ENCODE peak calls at places on chromosomes 12 and 14, in six cellular contexts. G, E, X, D, T and L are unnamed samples.

GRCh38 chr12:102883204-102883799 is 33.7 kb downstream of the PAH start:
- DNase-seq in G (peak; percentile 38), E (peak; percentile 45), X (no peak), D (peak; percentile 69), T (peak; percentile 5), L (no peak)

GRCh38 chr12:109763201-109763841 is 49.7 kb downstream of the FAM222A start:
- DNase-seq in G (no peak), E (peak; percentile 15), X (no peak), D (no peak), T (no peak), L (no peak)

GRCh38 chr12:29960113-29960512 is 176.4 kb upstream of the TMTC1 start:
- DNase-seq in G (no peak), E (no peak), X (no peak), D (no peak), T (no peak), L (no peak)

GRCh38 chr14:62189698-62190097 is 427.5 kb downstream of the SNAPC1 start:
- DNase-seq in G (peak; percentile 20), E (no peak), X (no peak), D (no peak), T (no peak), L (no peak)

GRCh38 chr14:87952307-87953094 is 40.5 kb downstream of the GALC start:
- DNase-seq in G (no peak), E (peak; percentile 43), X (no peak), D (no peak), T (no peak), L (no peak)

GRCh38 chr14:52351191-52351560 is 37.1 kb downstream of the PTGER2 start:
- DNase-seq in G (no peak), E (no peak), X (no peak), D (no peak), T (no peak), L (no peak)

GRCh38 chr12:76183459-76184186 is 99.1 kb upstream of the NAP1L1 start:
- DNase-seq in G (peak; percentile 21), E (no peak), X (no peak), D (no peak), T (no peak), L (no peak)

GRCh38 chr12:49827351-49828099 is 688 bp downstream of the NCKAP5L start:
- DNase-seq in G (peak; percentile 64), E (peak; percentile 86), X (no peak), D (peak; percentile 67), T (peak; percentile 43), L (no peak)

GRCh38 chr12:87469295-87469694 is 559.9 kb downstream of the C12orf50 start:
- DNase-seq in G (no peak), E (no peak), X (no peak), D (no peak), T (no peak), L (no peak)

GRCh38 chr14:49971156-49972141 is 78.6 kb downstream of the ARF6 start:
- DNase-seq in G (no peak), E (no peak), X (no peak), D (peak; percentile 99), T (peak; percentile 17), L (no peak)

GRCh38 chr14:71486274-71486673 is 446.0 kb upstream of the RGS6 start:
- DNase-seq in G (no peak), E (no peak), X (no peak), D (no peak), T (no peak), L (no peak)

GRCh38 chr14:55749201-55749812 is 169.3 kb downstream of the KTN1 start:
- DNase-seq in G (no peak), E (peak; percentile 81), X (no peak), D (no peak), T (no peak), L (no peak)

GRCh38 chr12:15527201-15527782 is 205.0 kb downstream of the PTPRO start:
- DNase-seq in G (peak; percentile 28), E (no peak), X (no peak), D (no peak), T (no peak), L (no peak)

GRCh38 chr14:103887170-103887501 is 39.8 kb upstream of the PPP1R13B start:
- DNase-seq in G (no peak), E (no peak), X (no peak), D (no peak), T (no peak), L (no peak)

GRCh38 chr14:39322807-39323206 is 89.1 kb downstream of the MIA2 start:
- DNase-seq in G (no peak), E (no peak), X (no peak), D (no peak), T (no peak), L (no peak)

GRCh38 chr12:71846322-71846940 is 6.9 kb downstream of the TBC1D15 start:
- DNase-seq in G (no peak), E (no peak), X (no peak), D (peak; percentile 74), T (no peak), L (no peak)

GRCh38 chr14:68549057-68549421 is 243.8 kb downstream of the ZFP36L1 start:
- DNase-seq in G (no peak), E (no peak), X (no peak), D (no peak), T (no peak), L (no peak)

GRCh38 chr12:71755146-71755892 is 656 bp downstream of the RAB21 start:
- DNase-seq in G (peak; percentile 52), E (no peak), X (no peak), D (peak; percentile 66), T (peak; percentile 53), L (peak; percentile 8)

GRCh38 chr14:54760866-54761265 is 141.8 kb downstream of the GCH1 start:
- DNase-seq in G (no peak), E (no peak), X (no peak), D (no peak), T (no peak), L (no peak)

GRCh38 chr12:88805286-88805685 is 225.0 kb upstream of the KITLG start:
- DNase-seq in G (no peak), E (no peak), X (no peak), D (no peak), T (no peak), L (no peak)

GRCh38 chr12:64551676-64552075 is 58.6 kb upstream of the RASSF3 start:
- DNase-seq in G (no peak), E (no peak), X (no peak), D (peak; percentile 37), T (no peak), L (no peak)

GRCh38 chr12:57173089-57173488 is 25.7 kb upstream of the LRP1-AS start:
- DNase-seq in G (no peak), E (no peak), X (no peak), D (peak; percentile 60), T (no peak), L (no peak)

GRCh38 chr14:61477845-61478438 is 156.6 kb downstream of the PRKCH start:
- DNase-seq in G (peak; percentile 74), E (no peak), X (peak; percentile 81), D (peak; percentile 84), T (no peak), L (no peak)

GRCh38 chr12:3458041-3458440 is 33.0 kb upstream of the PRMT8 start:
- DNase-seq in G (no peak), E (no peak), X (no peak), D (no peak), T (no peak), L (no peak)

GRCh38 chr12:106956048-106956935 is 585 bp downstream of the TMEM263 start:
- DNase-seq in G (peak; percentile 74), E (peak; percentile 55), X (peak; percentile 34), D (peak; percentile 86), T (peak; percentile 59), L (peak; percentile 24)

GRCh38 chr14:103085106-103086091 is 1.4 kb downstream of the LBHD2 start:
- DNase-seq in G (no peak), E (no peak), X (no peak), D (no peak), T (no peak), L (no peak)

DNA sequence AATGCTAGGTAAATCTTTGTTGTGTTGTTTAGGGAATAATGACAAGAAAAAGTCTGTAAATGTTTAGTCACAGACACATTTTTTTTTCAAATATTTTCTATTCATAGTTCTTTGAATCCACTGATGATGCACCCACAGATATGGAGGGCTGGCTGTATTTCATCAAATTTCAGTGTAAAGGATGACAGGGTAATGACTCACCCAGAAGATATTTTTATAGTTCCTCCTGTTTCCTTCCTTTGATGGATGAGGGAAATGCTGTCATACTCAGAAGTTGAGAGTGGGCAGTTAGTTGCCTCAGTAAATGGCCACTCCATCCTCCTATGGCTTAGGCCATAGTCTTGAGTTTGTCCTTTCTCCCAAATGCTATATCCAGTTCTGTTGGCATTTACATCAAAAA is 76.9 kb upstream of the REP15 start:
- DNase-seq in G (no peak), E (no peak), X (no peak), D (no peak), T (no peak), L (no peak)
- H3K9me3 ChIP-seq in G (no peaks in the 10 kb centered on the region), E (no peaks in the 10 kb centered on the region), X (no peaks in the 10 kb centered on the region), D (no peaks in the 10 kb centered on the region), T (no peaks in the 10 kb centered on the region), L (no peaks in the 10 kb centered on the region)

GRCh38 chr14:24178399-24179178 is 6.7 kb downstream of the REC8 start:
- DNase-seq in G (no peak), E (no peak), X (no peak), D (no peak), T (no peak), L (no peak)

GRCh38 chr14:24177928-24178327 is 6.0 kb downstream of the REC8 start:
- DNase-seq in G (no peak), E (no peak), X (no peak), D (no peak), T (no peak), L (no peak)

GRCh38 chr14:24179961-24180726 is 8.3 kb downstream of the REC8 start:
- DNase-seq in G (no peak), E (no peak), X (no peak), D (no peak), T (no peak), L (no peak)

GRCh38 chr14:24181251-24182077 is 7.2 kb downstream of the IPO4 start:
- DNase-seq in G (no peak), E (no peak), X (no peak), D (no peak), T (no peak), L (no peak)

DNA sequence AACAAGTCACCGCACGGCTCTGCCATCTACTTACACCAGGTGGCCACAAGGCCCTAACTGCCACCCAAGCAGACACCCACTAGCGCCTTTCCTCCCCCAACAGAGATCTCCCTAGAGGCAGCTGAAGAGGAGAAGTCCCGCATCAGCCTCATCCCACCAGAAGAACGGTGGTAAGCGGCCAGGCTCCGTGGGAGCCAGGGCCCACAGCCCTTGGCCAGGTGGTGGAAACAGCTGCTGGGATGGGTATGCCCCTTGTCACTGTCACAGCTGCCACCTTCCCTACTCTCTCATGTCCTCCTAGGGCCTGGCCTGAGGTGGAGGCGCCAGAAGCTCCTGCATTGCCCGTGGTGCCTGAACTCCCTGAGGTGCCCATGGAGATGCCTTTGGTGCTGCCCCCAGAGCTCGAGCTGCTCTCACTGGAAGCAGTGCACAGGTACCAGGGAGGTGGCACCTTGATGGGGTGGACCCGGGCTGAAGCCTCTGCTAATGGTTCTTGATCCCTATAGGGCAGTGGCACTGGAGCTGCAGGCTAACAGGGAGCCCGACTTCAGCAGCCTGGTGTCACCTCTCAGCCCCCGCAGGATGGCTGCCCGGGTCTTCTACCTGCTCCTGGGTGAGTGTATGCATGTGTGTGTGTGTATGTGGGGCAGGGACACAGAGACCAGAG is 7.5 kb downstream of the REC8 start:
- DNase-seq in G (no peak), E (no peak), X (no peak), D (no peak), T (no peak), L (no peak)
- H3K36me3 ChIP-seq in G (no peaks in the 10 kb centered on the region), E (peaks cover 61% of the 10 kb centered on the region), X (peaks cover 68% of the 10 kb centered on the region), D (peaks cover 32% of the 10 kb centered on the region), T (peaks cover 49% of the 10 kb centered on the region), L (peaks cover 38% of the 10 kb centered on the region)

GRCh38 chr12:22333751-22334695 is 484 bp downstream of the ST8SIA1 start:
- DNase-seq in G (peak; percentile 18), E (no peak), X (no peak), D (no peak), T (peak; percentile 20), L (no peak)
- H3K9me3 ChIP-seq in G (no peaks in the 10 kb centered on the region), E (no peaks in the 10 kb centered on the region), X (no peaks in the 10 kb centered on the region), D (no peaks in the 10 kb centered on the region), T (no peaks in the 10 kb centered on the region), L (no peaks in the 10 kb centered on the region)

GRCh38 chr12:84661732-84662326 is 250.8 kb downstream of the SLC6A15 start:
- DNase-seq in G (no peak), E (no peak), X (no peak), D (no peak), T (no peak), L (no peak)
- H3K36me3 ChIP-seq in G (no peaks in the 10 kb centered on the region), E (no peaks in the 10 kb centered on the region), X (no peaks in the 10 kb centered on the region), D (no peaks in the 10 kb centered on the region), T (no peaks in the 10 kb centered on the region), L (no peaks in the 10 kb centered on the region)